ENCODE peak calls at places on chromosome 2, in seven cellular contexts. E is BE2C, R is upper lobe of right lung, N is uterus, Q is astrocyte, O is dorsolateral prefrontal cortex, B is cardiac muscle cell. X is an unnamed sample.

GRCh38 chr2:189492451-189492850 is 51.2 kb downstream of the WDR75 start:
- DNase-seq in O (no peak), Q (peak), E (no peak), N (no peak), B (no peak), R (no peak), X (no peak)

GRCh38 chr2:172734711-172735645 is 667 bp upstream of the RAPGEF4 start:
- DNase-seq in Q (no peak), O (no peak), E (no peak), R (no peak), N (no peak), B (peak), X (no peak)

GRCh38 chr2:23464156-23464555 is 79.2 kb downstream of the KLHL29 start:
- DNase-seq in E (no peak), B (no peak), O (no peak), R (no peak), N (no peak), Q (no peak), X (no peak)

GRCh38 chr2:58319481-58319880 is 78.4 kb upstream of the FANCL start:
- DNase-seq in R (no peak), N (no peak), O (no peak), Q (no peak), B (no peak), E (no peak), X (no peak)

GRCh38 chr2:148875387-148876051 is 492 bp downstream of the KIF5C start:
- DNase-seq in B (no peak), R (no peak), N (no peak), Q (no peak), E (peak), O (peak), X (no peak)

GRCh38 chr2:45332567-45332966 is 278.5 kb downstream of the SRBD1 start:
- DNase-seq in R (no peak), O (no peak), Q (no peak), B (no peak), N (no peak), E (no peak), X (no peak)

GRCh38 chr2:120205901-120206581 is 17.2 kb downstream of the TMEM185B start:
- DNase-seq in R (no peak), O (no peak), N (no peak), B (no peak), Q (no peak), E (peak), X (peak)

GRCh38 chr2:71683070-71683469 is 229.7 kb downstream of the DYSF start:
- DNase-seq in B (no peak), R (peak), N (no peak), O (peak), E (no peak), Q (no peak), X (no peak)

GRCh38 chr2:213216461-213216860 is 65.0 kb upstream of the IKZF2 start:
- DNase-seq in N (no peak), B (peak), Q (peak), E (no peak), O (no peak), R (no peak), X (no peak)

GRCh38 chr2:239881561-239882320 is 143.4 kb downstream of the NDUFA10 start:
- DNase-seq in B (peak), R (peak), Q (peak), N (peak), E (no peak), O (no peak), X (no peak)

GRCh38 chr2:130835766-130836015 is 1.0 kb upstream of the ARHGEF4 start:
- DNase-seq in B (no peak), N (no peak), E (no peak), O (no peak), R (no peak), Q (no peak), X (no peak)

GRCh38 chr2:219457784-219458369 is 23.2 kb downstream of the SPEG start:
- DNase-seq in E (peak), R (no peak), O (no peak), B (no peak), Q (no peak), N (no peak), X (no peak)

GRCh38 chr2:100810603-100811145 is 9.3 kb upstream of the NPAS2 start:
- DNase-seq in N (no peak), Q (no peak), R (no peak), B (no peak), O (no peak), E (no peak), X (no peak)

GRCh38 chr2:45345331-45346305 is 265.4 kb downstream of the SRBD1 start:
- DNase-seq in R (no peak), Q (no peak), N (no peak), B (no peak), E (peak), O (no peak), X (no peak)

DNA sequence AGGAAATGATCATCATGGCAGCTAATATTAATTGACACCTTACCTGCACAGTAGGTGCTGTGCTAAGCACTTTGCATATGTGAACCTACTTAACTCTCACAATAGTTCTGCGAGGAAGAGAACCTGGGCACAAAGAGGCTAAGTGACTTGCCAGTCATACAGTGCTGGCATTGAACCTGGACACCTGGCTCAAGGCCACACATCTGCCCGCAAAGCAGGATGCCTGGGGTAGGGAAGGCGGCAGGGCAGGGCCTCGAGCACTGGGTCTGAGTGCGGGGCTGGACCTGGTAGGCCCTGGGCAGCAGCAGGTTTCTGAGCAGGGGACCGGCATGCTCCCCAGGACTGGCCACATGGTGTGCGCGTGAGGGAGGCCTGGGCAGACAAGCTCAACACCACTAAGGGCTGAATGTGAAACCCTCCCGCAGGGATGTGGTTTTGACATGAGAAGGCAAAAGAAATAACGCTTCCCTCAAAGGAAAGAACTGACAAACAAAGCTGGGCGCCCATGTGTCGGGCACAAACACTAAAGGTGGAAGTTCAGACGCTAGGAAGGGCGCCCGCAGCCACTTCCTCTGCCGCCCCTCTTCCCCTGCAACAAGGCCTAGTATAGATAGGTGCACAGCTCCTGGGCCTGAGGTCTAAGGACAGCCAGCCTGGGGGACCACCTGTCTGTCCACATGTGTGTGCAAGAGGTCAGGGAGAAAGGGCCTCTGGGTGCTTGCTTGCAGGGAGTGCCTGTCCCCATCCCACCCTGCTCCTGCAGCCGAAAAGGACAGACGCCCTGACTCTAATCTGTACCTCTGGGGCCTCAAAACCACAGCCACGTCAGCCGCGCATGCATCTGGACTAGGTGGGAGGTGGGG is 92.5 kb downstream of the ZFP36L2 start:
- DNase-seq in B (no peak), O (no peak), R (peak), N (no peak), Q (no peak), E (no peak), X (no peak)
- H3K4me3 ChIP-seq in B (no peak), O (no peak), R (no peak), N (no peak), Q (no peak), E (no peak), X (no peak)

DNA sequence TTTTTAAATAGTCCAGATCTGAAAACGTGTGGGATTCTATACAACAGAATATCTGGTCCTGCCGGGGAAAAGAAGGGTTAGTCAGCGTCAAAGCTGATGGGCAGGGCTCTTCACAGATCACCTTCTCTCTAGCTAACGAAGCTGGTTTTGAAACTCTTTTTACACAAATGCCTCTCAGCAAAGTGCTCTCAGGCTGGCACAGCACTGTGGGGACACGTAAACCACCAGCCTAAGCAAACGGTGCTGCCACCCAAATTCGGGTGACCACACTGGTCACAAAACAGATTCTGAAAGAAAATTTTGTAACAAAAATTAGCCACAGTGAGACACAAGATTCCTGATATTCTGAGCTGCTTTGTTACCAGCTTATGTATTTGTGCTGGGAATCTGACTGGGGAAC is 53.1 kb upstream of the ARL5A start:
- DNase-seq in B (no peak), N (no peak), R (no peak), Q (no peak), O (no peak), E (no peak), X (no peak)
- H3K4me3 ChIP-seq in B (no peak), N (no peak), R (no peak), Q (no peak), O (no peak), E (no peak), X (no peak)

DNA sequence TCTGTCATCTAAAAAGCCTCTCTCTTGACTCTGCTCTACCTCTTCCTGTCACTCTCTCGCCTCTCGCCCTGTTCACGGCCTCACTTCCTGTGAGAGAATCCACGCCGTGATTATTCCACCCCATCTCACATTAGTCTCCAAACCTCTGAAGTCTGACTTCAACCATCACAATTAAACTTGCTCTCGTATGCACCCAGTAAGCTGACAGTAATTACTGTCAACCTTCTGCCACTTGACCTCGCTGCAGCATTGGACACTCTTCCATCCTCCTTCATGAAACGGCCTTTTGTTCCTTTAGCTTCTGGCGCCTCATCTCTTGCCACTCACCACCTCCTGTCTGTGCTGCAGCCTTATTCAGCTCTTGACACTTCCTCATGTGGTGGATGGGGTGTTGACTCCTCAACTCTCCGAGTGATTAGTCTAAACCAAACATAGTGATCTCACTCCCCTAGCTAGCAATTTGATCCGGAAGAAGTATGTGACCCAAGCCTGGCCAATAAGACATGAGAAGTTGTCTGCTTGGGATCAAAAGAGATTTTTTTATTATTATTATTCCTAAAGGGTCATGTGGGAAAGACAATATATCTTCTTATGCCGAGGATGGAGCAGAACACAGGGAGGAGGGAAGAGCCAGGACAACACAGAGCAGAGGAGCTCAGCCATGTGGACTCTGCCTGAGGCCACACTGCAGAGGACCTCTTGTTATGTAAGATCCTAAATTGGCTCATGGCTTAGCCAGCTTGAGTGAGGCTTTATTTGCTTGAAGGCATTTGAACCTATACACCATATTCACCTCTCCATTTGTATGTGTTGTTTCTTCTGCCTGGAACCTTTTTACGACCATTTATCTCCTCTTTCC is 38.4 kb upstream of the MYO1B start:
- DNase-seq in Q (no peak), B (no peak), R (no peak), N (no peak), O (no peak), E (no peak), X (no peak)
- H3K4me3 ChIP-seq in Q (no peak), B (no peak), R (no peak), N (no peak), O (no peak), E (no peak), X (no peak)

DNA sequence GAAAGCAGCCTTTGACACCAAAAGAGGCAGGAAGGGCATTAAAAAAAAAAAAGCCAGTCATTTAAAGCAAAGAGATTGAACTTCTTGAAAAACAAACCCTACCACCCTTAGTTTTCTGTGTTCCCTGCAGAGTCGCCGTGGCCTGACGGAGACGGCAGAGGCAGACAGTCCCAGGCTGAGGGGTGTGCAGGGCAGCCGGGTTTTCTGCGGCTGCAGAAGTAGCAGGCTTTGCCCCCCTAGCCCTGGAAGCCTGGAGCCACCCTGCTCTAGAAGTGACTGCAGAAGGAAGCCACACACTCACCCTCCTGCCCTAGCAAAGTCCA is 2.8 kb downstream of the INPP5D start:
- DNase-seq in B (no peak), N (no peak), R (peak), E (no peak), O (no peak), Q (no peak), X (no peak)
- H3K4me3 ChIP-seq in B (no peak), N (no peak), R (peak), E (no peak), O (peak), Q (no peak), X (peak)

GRCh38 chr2:156323754-156324153 is 8.8 kb downstream of the NR4A2 start:
- DNase-seq in N (no peak), Q (no peak), O (no peak), B (no peak), R (no peak), E (no peak), X (no peak)

GRCh38 chr2:156321243-156321904 is 11.1 kb downstream of the NR4A2 start:
- DNase-seq in B (no peak), R (no peak), Q (no peak), N (no peak), E (no peak), O (no peak), X (no peak)

GRCh38 chr2:156320491-156320896 is 12.0 kb downstream of the NR4A2 start:
- DNase-seq in R (no peak), N (peak), B (peak), O (no peak), Q (peak), E (no peak), X (no peak)

GRCh38 chr2:156322681-156323211 is 9.8 kb downstream of the NR4A2 start:
- DNase-seq in B (no peak), Q (no peak), O (no peak), R (no peak), E (no peak), N (no peak), X (no peak)

GRCh38 chr2:156322103-156322671 is 10.3 kb downstream of the NR4A2 start:
- DNase-seq in Q (no peak), O (no peak), B (no peak), R (no peak), N (no peak), E (no peak), X (no peak)
- H3K4me3 ChIP-seq in Q (peak), O (peak), B (peak), R (peak), N (no peak), E (no peak), X (peak)

GRCh38 chr2:231613054-231613654 is 20.5 kb downstream of the TEX44 start:
- DNase-seq in N (peak), Q (no peak), E (no peak), B (peak), O (no peak), R (peak), X (no peak)
- H3K4me3 ChIP-seq in N (peak), Q (no peak), E (peak), B (no peak), O (peak), R (peak), X (peak)